ENCODE peak calls at places on chromosomes 12 and 14, in five cellular contexts. Y is H9, O is neuronal stem cell, V is H1, N is mesenchymal stem cell. E is an unnamed sample.

GRCh38 chr14:99744873-99745224 is 48.4 kb upstream of the EML1 start:
- DNase-seq in N (peak; percentile 30), O (no peak), V (no peak), Y (no peak), E (no peak)

GRCh38 chr14:96567289-96567899 is 65.2 kb downstream of the PAPOLA start:
- DNase-seq in N (peak; percentile 64), O (no peak), Y (no peak), V (no peak), E (peak; percentile 62)

GRCh38 chr12:124862768-124863408 is 776 bp downstream of the SCARB1 start:
- DNase-seq in O (no peak), Y (no peak), N (peak; percentile 46), V (no peak), E (peak; percentile 34)

GRCh38 chr14:51394391-51394790 is 154.3 kb downstream of the TMX1 start:
- DNase-seq in N (peak; percentile 89), Y (no peak), V (no peak), O (no peak), E (no peak)

GRCh38 chr12:17266856-17267255 is 660.9 kb upstream of the LMO3 start:
- DNase-seq in N (no peak), O (no peak), V (no peak), Y (no peak), E (no peak)

GRCh38 chr12:106757623-106758348 is 16.7 kb upstream of the RIC8B start:
- DNase-seq in V (no peak), N (no peak), O (no peak), Y (no peak), E (no peak)

GRCh38 chr14:95620659-95621059 is 65.6 kb upstream of the TCL1B start:
- DNase-seq in Y (no peak), N (no peak), O (no peak), V (no peak), E (no peak)

GRCh38 chr12:64610092-64610659 is at the start of gene RASSF3:
- DNase-seq in Y (peak; percentile 90), O (peak; percentile 74), N (peak; percentile 77), V (peak; percentile 85), E (peak; percentile 79)

GRCh38 chr12:60169904-60170303 is 574.1 kb downstream of the SLC16A7 start:
- DNase-seq in Y (no peak), O (no peak), V (no peak), N (no peak), E (no peak)

GRCh38 chr12:100755186-100755585 is 39.4 kb upstream of the ANO4 start:
- DNase-seq in V (no peak), Y (no peak), N (no peak), O (no peak), E (no peak)

GRCh38 chr12:632102-632696 is 31.0 kb downstream of the NINJ2 start:
- DNase-seq in N (peak; percentile 94), Y (peak; percentile 54), V (no peak), O (peak; percentile 46), E (peak; percentile 92)

DNA sequence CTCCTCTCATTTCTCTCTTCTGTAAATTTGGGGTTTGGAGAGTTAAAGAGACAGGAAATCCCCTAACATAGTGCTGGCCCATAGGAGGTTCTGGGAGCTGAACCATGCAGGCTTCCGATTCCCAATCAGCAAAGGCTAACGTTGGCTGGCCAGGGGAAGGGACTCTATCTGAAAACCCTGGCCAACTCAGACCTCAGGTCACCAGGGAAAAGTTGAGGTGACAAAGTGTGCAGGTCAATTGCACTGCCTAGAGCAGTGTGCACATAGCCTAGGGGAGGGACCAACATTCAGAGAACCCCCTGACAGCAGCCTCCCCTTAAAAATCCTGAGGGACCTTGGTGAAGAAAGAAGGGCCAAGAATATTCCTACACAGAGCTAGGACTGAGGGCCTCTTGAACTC is 38.9 kb downstream of the TTC7B start:
- DNase-seq in N (no peak), O (no peak), V (no peak), Y (no peak), E (no peak)
- H2BK12ac ChIP-seq in N (no peak overlapping the region), O (no peak overlapping the region), V (no peak overlapping the region), Y (no peak overlapping the region), E (no peak overlapping the region)

GRCh38 chr14:55446833-55447232 is 6.4 kb upstream of the TBPL2 start:
- DNase-seq in V (no peak), Y (no peak), O (no peak), N (peak; percentile 70), E (no peak)
- H3K4me2 ChIP-seq in V (no peak overlapping the region), Y (no peak overlapping the region), O (no peak overlapping the region), N (no peak overlapping the region), E (no peak overlapping the region)

GRCh38 chr14:34099630-34100029 is 148.8 kb upstream of the EGLN3 start:
- DNase-seq in N (no peak), Y (no peak), O (no peak), V (no peak), E (no peak)

GRCh38 chr14:34104750-34105397 is 154.0 kb upstream of the EGLN3 start:
- DNase-seq in Y (no peak), O (no peak), V (no peak), N (no peak), E (no peak)

GRCh38 chr14:34098985-34099349 is 148.1 kb upstream of the EGLN3 start:
- DNase-seq in Y (no peak), O (no peak), N (no peak), V (no peak), E (no peak)

GRCh38 chr14:34106310-34106709 is 155.4 kb upstream of the EGLN3 start:
- DNase-seq in N (no peak), O (no peak), V (no peak), Y (no peak), E (no peak)

DNA sequence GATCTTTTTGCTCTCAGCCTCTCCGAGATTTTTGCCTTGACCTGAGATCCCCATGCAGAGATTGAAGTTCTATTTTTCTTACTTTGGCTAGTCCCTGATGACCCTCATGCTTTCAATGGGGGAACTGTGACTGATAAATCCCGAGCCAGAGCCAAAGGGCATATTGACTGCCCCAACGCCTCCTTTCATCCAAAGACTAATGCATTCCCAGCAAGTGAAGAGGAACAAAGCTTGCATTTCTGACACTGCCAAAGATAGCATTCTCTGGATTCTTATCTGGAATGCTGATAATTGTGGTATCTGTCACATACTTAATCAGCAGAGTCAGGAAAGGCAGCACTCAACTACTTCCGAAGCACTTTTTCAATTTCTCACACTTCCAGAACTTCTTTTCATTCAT is 152.3 kb upstream of the EGLN3 start:
- DNase-seq in V (no peak), Y (no peak), O (no peak), N (no peak), E (peak; percentile 87)
- H2BK12ac ChIP-seq in V (no peak overlapping the region), Y (no peak overlapping the region), O (no peak overlapping the region), N (no peak overlapping the region), E (no peak overlapping the region)

GRCh38 chr14:68342216-68342615 is 450.7 kb downstream of the ZFP36L1 start:
- DNase-seq in V (no peak), N (no peak), Y (no peak), O (no peak), E (no peak)

GRCh38 chr14:68343534-68344093 is 449.3 kb downstream of the ZFP36L1 start:
- DNase-seq in Y (peak; percentile 43), N (no peak), V (no peak), O (no peak), E (no peak)

GRCh38 chr14:68337279-68337678 is 455.6 kb downstream of the ZFP36L1 start:
- DNase-seq in Y (no peak), N (no peak), O (no peak), V (no peak), E (no peak)

GRCh38 chr14:68341765-68342212 is 451.1 kb downstream of the ZFP36L1 start:
- DNase-seq in Y (no peak), O (no peak), N (no peak), V (no peak), E (no peak)

GRCh38 chr14:68340262-68340661 is 452.6 kb downstream of the ZFP36L1 start:
- DNase-seq in N (no peak), Y (peak; percentile 31), V (no peak), O (no peak), E (no peak)
- H3K4me2 ChIP-seq in N (no peak overlapping the region), Y (no peak overlapping the region), V (peak overlapping the region; percentile 2), O (no peak overlapping the region), E (no peak overlapping the region)

GRCh38 chr14:23040100-23040499 is 1.9 kb upstream of the PSMB11 start:
- DNase-seq in N (no peak), V (no peak), Y (no peak), O (no peak), E (no peak)
- H2BK12ac ChIP-seq in N (no peak overlapping the region), V (no peak overlapping the region), Y (no peak overlapping the region), O (no peak overlapping the region), E (no peak overlapping the region)

GRCh38 chr14:106845286-106846087 is 1319.1 kb downstream of the TMEM121 start:
- DNase-seq in O (no peak), V (no peak), Y (no peak), N (no peak), E (peak; percentile 9)
- H3K4me2 ChIP-seq in O (no peak overlapping the region), V (no peak overlapping the region), Y (no peak overlapping the region), N (no peak overlapping the region), E (no peak overlapping the region)

GRCh38 chr12:3139760-3140159 is 62.6 kb downstream of the TSPAN9 start:
- DNase-seq in N (no peak), Y (no peak), O (no peak), V (peak; percentile 46), E (no peak)

GRCh38 chr12:3140284-3140683 is 63.1 kb downstream of the TSPAN9 start:
- DNase-seq in Y (no peak), O (no peak), V (peak; percentile 43), N (no peak), E (no peak)

GRCh38 chr12:3138896-3139590 is 61.9 kb downstream of the TSPAN9 start:
- DNase-seq in O (no peak), V (peak; percentile 48), Y (no peak), N (no peak), E (no peak)

GRCh38 chr12:3142386-3142785 is 65.2 kb downstream of the TSPAN9 start:
- DNase-seq in O (no peak), Y (no peak), N (no peak), V (no peak), E (no peak)

DNA sequence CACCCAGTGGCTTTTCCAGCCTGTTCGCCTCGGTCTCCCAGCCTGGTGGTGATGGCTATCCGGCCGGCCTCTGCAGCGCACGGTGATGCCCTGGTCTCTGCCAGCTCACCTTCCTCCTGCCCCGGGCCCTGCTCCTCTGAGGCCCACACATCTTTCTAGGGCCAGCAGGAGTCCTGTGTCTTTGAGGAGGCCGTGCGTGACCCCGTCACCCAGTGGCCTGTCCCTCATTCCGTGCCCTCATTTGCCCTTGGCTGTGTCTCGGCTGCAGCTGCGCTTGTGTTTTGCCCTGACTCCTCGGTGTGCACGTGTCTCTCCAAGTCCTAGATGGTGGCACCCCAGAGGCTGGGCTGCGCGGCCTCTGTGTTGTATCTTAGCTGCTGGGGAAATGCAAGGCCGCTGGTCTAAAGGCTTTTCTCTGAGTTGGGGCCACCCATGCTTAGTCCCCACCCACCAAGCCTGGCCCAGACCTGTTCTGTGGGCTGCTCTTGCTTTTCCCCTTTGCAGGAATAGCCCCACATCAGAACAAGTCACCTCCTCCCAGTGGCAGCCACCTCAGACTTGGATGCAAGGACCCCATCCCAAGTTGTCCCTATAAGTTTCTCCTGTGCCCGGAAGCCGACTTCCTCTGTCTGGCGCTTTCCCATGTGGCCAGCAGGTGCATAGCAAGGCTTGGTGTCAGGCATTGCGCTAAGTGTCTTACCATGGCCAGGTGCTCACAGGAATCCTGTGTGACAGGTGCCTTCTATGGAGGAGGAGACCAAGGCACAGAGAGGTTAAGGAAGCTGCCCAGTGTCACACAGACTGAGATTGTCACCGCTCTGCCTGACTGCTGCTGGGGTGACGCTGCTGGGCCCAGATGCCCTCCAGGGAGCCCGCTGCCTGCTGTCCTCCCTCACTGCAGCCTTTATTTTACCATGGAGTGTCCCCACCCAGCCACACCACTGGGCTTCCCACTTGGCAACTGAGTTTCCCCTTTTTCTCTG is 64.5 kb downstream of the TSPAN9 start:
- DNase-seq in O (no peak), Y (peak; percentile 62), V (peak; percentile 44), N (no peak), E (peak; percentile 55)
- H2BK12ac ChIP-seq in O (no peak overlapping the region), Y (no peak overlapping the region), V (peak overlapping the region; percentile 39), N (no peak overlapping the region), E (no peak overlapping the region)

GRCh38 chr14:32808574-32809098 is 130.0 kb upstream of the NPAS3 start:
- DNase-seq in N (no peak), V (no peak), Y (no peak), O (no peak), E (no peak)
- H3K4me2 ChIP-seq in N (no peak overlapping the region), V (no peak overlapping the region), Y (no peak overlapping the region), O (no peak overlapping the region), E (no peak overlapping the region)